ENCODE peak calls at places on chromosomes 16 and 17, in ten cellular contexts. A is A549, Z is sigmoid colon, W is transverse colon, D is K562, S is suprapubic skin, O is upper lobe of left lung, X is tibial nerve, L is stomach, V is H1. J is an unnamed sample.

GRCh38 chr17:82320956-82321927 is 3.8 kb upstream of the CD7 start:
- DNase-seq in A (no peak), V (peak; percentile 89), S (no peak), D (peak; percentile 66), O (no peak), Z (no peak), X (no peak), W (peak; percentile 40), L (no peak), J (no peak)

GRCh38 chr17:38351412-38352222 is at the start of gene SOCS7:
- DNase-seq in Z (peak; percentile 95), A (peak; percentile 97), O (peak; percentile 93), V (peak; percentile 95), X (peak; percentile 91), D (peak; percentile 95), S (peak; percentile 95), L (peak; percentile 94), W (peak; percentile 95), J (peak; percentile 97)

GRCh38 chr16:22789281-22789945 is 24.5 kb upstream of the HS3ST2 start:
- DNase-seq in Z (no peak), A (no peak), D (no peak), L (no peak), W (no peak), V (no peak), S (no peak), X (no peak), O (no peak), J (no peak)

GRCh38 chr17:40415390-40415789 is 2.3 kb downstream of the TOP2A start:
- DNase-seq in Z (no peak), A (peak; percentile 57), O (no peak), D (peak; percentile 42), V (no peak), L (no peak), S (no peak), W (no peak), X (no peak), J (no peak)

GRCh38 chr16:12763517-12763916 is 40.2 kb downstream of the CPPED1 start:
- DNase-seq in O (no peak), L (peak; percentile 70), X (no peak), V (no peak), Z (no peak), D (no peak), W (no peak), A (no peak), S (no peak), J (no peak)

GRCh38 chr16:77956231-77956630 is 66.1 kb upstream of the CLEC3A start:
- DNase-seq in W (no peak), X (no peak), O (no peak), Z (no peak), S (no peak), A (no peak), D (no peak), V (no peak), L (no peak), J (no peak)

GRCh38 chr16:84482951-84483881 is 21.2 kb downstream of the MEAK7 start:
- DNase-seq in L (peak; percentile 18), X (no peak), A (no peak), Z (no peak), W (no peak), D (no peak), O (peak; percentile 10), S (peak; percentile 65), V (peak; percentile 31), J (no peak)

GRCh38 chr16:66248096-66248495 is 118.4 kb upstream of the CDH5 start:
- DNase-seq in D (no peak), L (peak; percentile 37), V (no peak), A (no peak), S (no peak), X (peak; percentile 77), O (no peak), Z (peak; percentile 88), W (peak; percentile 37), J (peak; percentile 88)

GRCh38 chr16:20910781-20911321 is 10.3 kb downstream of the LYRM1 start:
- DNase-seq in S (no peak), A (peak; percentile 57), L (no peak), V (no peak), X (no peak), O (no peak), D (peak; percentile 40), Z (no peak), W (no peak), J (no peak)

GRCh38 chr17:35786941-35787432 is 8.5 kb downstream of the MMP28 start:
- DNase-seq in A (peak; percentile 37), S (no peak), Z (peak; percentile 42), L (no peak), X (no peak), V (no peak), D (no peak), O (peak; percentile 19), W (peak; percentile 8), J (no peak)

GRCh38 chr16:72311426-72311825 is 139.5 kb upstream of the PMFBP1 start:
- DNase-seq in D (no peak), Z (no peak), O (no peak), X (no peak), L (no peak), W (no peak), V (no peak), S (no peak), A (no peak), J (no peak)

GRCh38 chr16:3945751-3946603 is 65.5 kb upstream of the CREBBP start:
- DNase-seq in W (peak; percentile 45), X (no peak), L (peak; percentile 60), A (peak; percentile 71), S (peak; percentile 68), D (no peak), Z (no peak), O (peak; percentile 88), V (no peak), J (no peak)

GRCh38 chr16:8519179-8519578 is 71.1 kb downstream of the TMEM114 start:
- DNase-seq in O (no peak), D (no peak), S (no peak), X (no peak), L (no peak), A (no peak), Z (no peak), V (no peak), W (no peak), J (no peak)

GRCh38 chr16:80526418-80527061 is 14.3 kb upstream of the DYNLRB2 start:
- DNase-seq in O (peak; percentile 26), D (peak; percentile 69), S (no peak), A (peak; percentile 62), Z (no peak), X (peak; percentile 23), L (peak; percentile 48), V (no peak), W (peak; percentile 42), J (peak; percentile 45)

GRCh38 chr17:34670618-34671017 is 91.2 kb downstream of the TMEM132E start:
- DNase-seq in L (no peak), V (no peak), X (no peak), S (no peak), W (no peak), D (no peak), O (no peak), A (no peak), Z (no peak), J (no peak)

GRCh38 chr17:51391992-51392654 is 131.8 kb downstream of the UTP18 start:
- DNase-seq in W (no peak), V (no peak), D (no peak), X (no peak), O (no peak), Z (no peak), A (peak; percentile 28), S (no peak), L (no peak), J (no peak)
- TF ChIP-seq EP300 in W (no peak), V (no peak), D (no peak), X (no peak), O (no peak), Z (no peak), A (no peak), S (no peak), L (no peak), J (no peak)

GRCh38 chr17:59436900-59437299 is 105.4 kb downstream of the YPEL2 start:
- DNase-seq in X (no peak), L (no peak), A (no peak), D (no peak), W (no peak), V (no peak), S (no peak), O (no peak), Z (no peak), J (no peak)
- H3K4me1 ChIP-seq in X (peaks cover 27% of the 10 kb centered on the region), L (peaks cover 7% of the 10 kb centered on the region), A (peaks cover 10% of the 10 kb centered on the region), D (no peaks in the 10 kb centered on the region), W (no peaks in the 10 kb centered on the region), V (no peaks in the 10 kb centered on the region), S (peaks cover 51% of the 10 kb centered on the region), O (peaks cover 21% of the 10 kb centered on the region), Z (peaks cover 17% of the 10 kb centered on the region), J (peaks cover 3% of the 10 kb centered on the region)

GRCh38 chr17:6557040-6557438 is 684 bp upstream of the PITPNM3 start:
- DNase-seq in L (no peak), S (no peak), V (no peak), A (no peak), Z (no peak), D (no peak), X (no peak), W (no peak), O (no peak), J (no peak)
- H3K4me3 ChIP-seq in L (peak overlapping the region; percentile 74), S (peak overlapping the region; percentile 80), V (peak overlapping the region; percentile 55), A (peak overlapping the region; percentile 82), Z (peak overlapping the region; percentile 27), D (no peak overlapping the region), X (no peak overlapping the region), W (peak overlapping the region; percentile 62), O (peak overlapping the region; percentile 63), J (peak overlapping the region; percentile 40)

GRCh38 chr17:49515196-49515770 is 20.2 kb downstream of the NGFR start:
- DNase-seq in X (peak; percentile 89), A (peak; percentile 68), O (peak; percentile 74), S (peak; percentile 88), Z (peak; percentile 98), V (peak; percentile 70), W (peak; percentile 74), D (peak; percentile 77), L (peak; percentile 86), J (peak; percentile 96)

GRCh38 chr17:49518346-49519078 is 23.4 kb downstream of the NGFR start:
- DNase-seq in V (no peak), S (peak; percentile 57), O (no peak), L (no peak), X (no peak), Z (no peak), D (no peak), A (no peak), W (no peak), J (no peak)

GRCh38 chr17:49513616-49514373 is 18.7 kb downstream of the NGFR start:
- DNase-seq in O (no peak), L (no peak), S (no peak), A (no peak), V (peak; percentile 54), Z (peak; percentile 73), X (peak; percentile 48), D (no peak), W (no peak), J (peak; percentile 79)

GRCh38 chr17:49514374-49514738 is 19.3 kb downstream of the NGFR start:
- DNase-seq in V (peak; percentile 72), Z (no peak), O (no peak), S (no peak), A (no peak), D (peak; percentile 48), X (no peak), W (no peak), L (no peak), J (no peak)

DNA sequence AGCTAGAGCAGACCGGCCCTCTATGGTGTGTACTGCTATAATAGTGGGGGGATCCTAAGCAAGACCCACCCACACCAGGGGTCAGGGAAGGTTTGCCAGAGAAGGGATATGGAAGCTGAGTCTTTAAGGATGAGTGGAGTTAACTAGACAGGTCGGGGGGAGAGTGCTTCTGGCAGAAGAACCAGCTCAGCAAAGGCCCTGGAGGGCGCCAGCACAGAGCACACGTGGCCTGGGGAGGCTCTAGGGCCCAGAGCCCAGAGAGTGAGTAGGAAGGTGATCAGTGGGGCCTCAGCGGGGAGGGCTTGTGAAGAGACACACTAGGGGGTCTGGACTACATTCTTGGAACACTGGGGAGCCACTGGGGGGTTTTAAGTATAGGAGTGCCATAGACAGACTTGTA is 21.1 kb downstream of the NGFR start:
- DNase-seq in D (no peak), X (no peak), L (no peak), S (peak; percentile 69), W (no peak), V (no peak), O (no peak), A (no peak), Z (no peak), J (peak; percentile 66)
- TF ChIP-seq EP300 in D (no peak), X (no peak), L (no peak), S (no peak), W (no peak), V (no peak), O (no peak), A (no peak), Z (no peak), J (no peak)